ENCODE peak calls at places on chromosomes 16 and 17, in seven cellular contexts. V is nephron progenitor cell, W is natural killer cell, Z is MCF 10A, A is uterus, L is GM10248, T is upper lobe of right lung. J is an unnamed sample.

GRCh38 chr16:57278494-57278893 is 6.0 kb downstream of the PLLP start:
- DNase-seq in T (no peak), V (no peak), Z (no peak), L (no peak), A (no peak), W (no peak), J (no peak)

GRCh38 chr16:73616186-73616585 is 568.3 kb upstream of the ZFHX3 start:
- DNase-seq in Z (peak; percentile 7), T (no peak), L (no peak), W (no peak), A (no peak), V (no peak), J (no peak)

GRCh38 chr17:879546-879945 is 97.4 kb downstream of the MRM3 start:
- DNase-seq in T (peak; percentile 90), V (peak; percentile 60), L (peak; percentile 77), A (peak; percentile 86), W (peak; percentile 33), Z (peak; percentile 98), J (peak; percentile 19)

GRCh38 chr17:28416703-28417311 is 10.8 kb upstream of the SLC46A1 start:
- DNase-seq in W (no peak), V (peak; percentile 58), T (no peak), L (peak; percentile 69), Z (peak; percentile 76), A (no peak), J (peak; percentile 39)

GRCh38 chr16:4404247-4404966 is 12.0 kb downstream of the CORO7 start:
- DNase-seq in Z (peak; percentile 38), T (peak; percentile 69), L (no peak), A (peak; percentile 33), W (no peak), V (peak; percentile 81), J (peak; percentile 43)

GRCh38 chr17:9226794-9227135 is 205.5 kb downstream of the NTN1 start:
- DNase-seq in T (no peak), Z (no peak), W (no peak), V (no peak), L (no peak), A (no peak), J (no peak)

GRCh38 chr16:84166796-84167695 is 19.8 kb downstream of the TAF1C start:
- DNase-seq in V (no peak), A (no peak), W (no peak), L (no peak), T (no peak), Z (no peak), J (no peak)

GRCh38 chr17:15782809-15783208 is 50.7 kb downstream of the TBC1D26 start:
- DNase-seq in L (no peak), T (peak; percentile 84), W (no peak), V (no peak), Z (no peak), A (peak; percentile 42), J (no peak)

GRCh38 chr16:66408181-66409048 is 18.7 kb upstream of the BEAN1 start:
- DNase-seq in A (no peak), W (no peak), L (no peak), Z (peak; percentile 87), V (no peak), T (no peak), J (no peak)

GRCh38 chr16:6189216-6189615 is 1091.6 kb upstream of the EEF2KMT start:
- DNase-seq in A (no peak), W (no peak), T (no peak), V (no peak), Z (no peak), L (no peak), J (no peak)

GRCh38 chr17:63914471-63914870 is 3.4 kb upstream of the CSHL1 start:
- DNase-seq in T (no peak), W (no peak), Z (no peak), A (no peak), V (no peak), L (no peak), J (no peak)

GRCh38 chr17:63918305-63918704 is 334 bp downstream of the GH1 start:
- DNase-seq in L (no peak), Z (no peak), W (no peak), A (no peak), V (no peak), T (no peak), J (no peak)

GRCh38 chr17:63917646-63918045 is 993 bp downstream of the GH1 start:
- DNase-seq in Z (no peak), A (no peak), W (no peak), V (no peak), T (no peak), L (no peak), J (no peak)

GRCh38 chr17:63916566-63917185 is 2.0 kb downstream of the GH1 start:
- DNase-seq in V (no peak), W (no peak), Z (no peak), A (no peak), T (no peak), L (no peak), J (no peak)

GRCh38 chr17:63919311-63919723 is 678 bp upstream of the GH1 start:
- DNase-seq in W (peak; percentile 64), T (no peak), L (peak; percentile 85), V (peak; percentile 74), Z (peak; percentile 64), A (peak; percentile 41), J (peak; percentile 50)
- TF ChIP-seq CTCF in W (peak; percentile 95), T (peak; percentile 95), L (peak; percentile 89), V (peak; percentile 84), Z (peak; percentile 90), A (peak; percentile 77), J (peak; percentile 74)

GRCh38 chr17:30921544-30922196 is at the start of gene ADAP2:
- DNase-seq in Z (no peak), V (peak; percentile 71), W (no peak), T (peak; percentile 89), L (peak; percentile 69), A (no peak), J (peak; percentile 45)
- TF ChIP-seq CTCF in Z (no peak), V (no peak), W (no peak), T (no peak), L (no peak), A (no peak), J (no peak)

DNA sequence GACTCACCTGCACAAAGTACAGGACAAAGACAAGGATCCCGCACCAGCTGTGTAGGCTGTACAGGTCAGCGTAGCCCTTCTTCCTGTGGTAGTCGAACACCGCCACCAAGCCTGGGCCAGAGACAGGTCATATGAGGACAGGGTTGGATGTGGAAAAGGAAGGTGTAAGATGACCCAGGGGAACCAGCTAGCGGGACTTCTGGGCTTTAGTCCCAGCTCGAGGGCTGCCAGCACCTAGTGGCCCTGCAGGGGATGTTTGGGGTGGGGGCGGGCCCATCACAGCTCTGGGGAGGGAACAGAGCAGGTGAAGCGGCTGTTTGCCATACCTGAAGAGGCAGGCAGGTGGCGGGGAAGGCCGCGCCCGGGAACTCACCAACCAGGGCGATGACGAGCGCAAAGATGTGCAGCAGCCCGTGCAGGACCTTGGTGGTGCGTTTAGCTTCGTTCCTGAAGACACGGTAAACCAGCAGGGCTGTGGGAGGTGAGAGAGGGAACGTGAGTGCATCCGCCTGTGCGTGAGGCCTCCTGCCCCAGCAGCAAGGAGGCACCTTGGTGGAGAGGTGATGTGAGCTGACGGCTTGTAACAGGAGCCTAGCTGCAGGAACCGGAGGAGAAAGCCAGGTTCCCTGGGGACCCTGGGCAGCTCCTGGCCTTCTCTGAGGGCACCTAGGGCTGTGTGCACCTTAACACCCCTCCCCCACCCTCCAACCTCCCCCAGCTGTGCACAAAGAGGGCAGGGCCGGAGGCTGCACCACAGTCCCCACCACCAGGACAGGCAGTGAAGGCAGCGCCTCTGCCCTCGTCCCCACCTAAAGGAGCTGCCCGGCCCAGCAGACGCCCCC is 10.2 kb downstream of the CYB561 start:
- DNase-seq in Z (no peak), A (peak; percentile 24), V (no peak), T (peak; percentile 77), L (no peak), W (no peak), J (no peak)
- TF ChIP-seq CTCF in Z (peak; percentile 16), A (no peak), V (no peak), T (peak; percentile 8), L (no peak), W (no peak), J (no peak)

GRCh38 chr17:76089680-76090516 is 10.9 kb downstream of the ZACN start:
- DNase-seq in W (no peak), Z (no peak), V (no peak), L (no peak), A (no peak), T (no peak), J (no peak)

GRCh38 chr17:76087531-76087930 is 8.5 kb downstream of the ZACN start:
- DNase-seq in V (no peak), Z (no peak), W (no peak), A (no peak), T (no peak), L (no peak), J (no peak)

GRCh38 chr17:76088868-76089576 is 10.0 kb downstream of the ZACN start:
- DNase-seq in T (no peak), Z (no peak), A (no peak), W (no peak), L (no peak), V (no peak), J (no peak)

GRCh38 chr17:76086384-76086783 is 7.4 kb downstream of the ZACN start:
- DNase-seq in V (no peak), Z (no peak), T (no peak), W (no peak), A (no peak), L (no peak), J (no peak)

GRCh38 chr17:76088041-76088867 is 9.3 kb downstream of the ZACN start:
- DNase-seq in Z (no peak), L (no peak), V (peak; percentile 32), A (no peak), T (no peak), W (no peak), J (no peak)
- TF ChIP-seq CTCF in Z (no peak), L (no peak), V (no peak), A (no peak), T (no peak), W (no peak), J (no peak)

DNA sequence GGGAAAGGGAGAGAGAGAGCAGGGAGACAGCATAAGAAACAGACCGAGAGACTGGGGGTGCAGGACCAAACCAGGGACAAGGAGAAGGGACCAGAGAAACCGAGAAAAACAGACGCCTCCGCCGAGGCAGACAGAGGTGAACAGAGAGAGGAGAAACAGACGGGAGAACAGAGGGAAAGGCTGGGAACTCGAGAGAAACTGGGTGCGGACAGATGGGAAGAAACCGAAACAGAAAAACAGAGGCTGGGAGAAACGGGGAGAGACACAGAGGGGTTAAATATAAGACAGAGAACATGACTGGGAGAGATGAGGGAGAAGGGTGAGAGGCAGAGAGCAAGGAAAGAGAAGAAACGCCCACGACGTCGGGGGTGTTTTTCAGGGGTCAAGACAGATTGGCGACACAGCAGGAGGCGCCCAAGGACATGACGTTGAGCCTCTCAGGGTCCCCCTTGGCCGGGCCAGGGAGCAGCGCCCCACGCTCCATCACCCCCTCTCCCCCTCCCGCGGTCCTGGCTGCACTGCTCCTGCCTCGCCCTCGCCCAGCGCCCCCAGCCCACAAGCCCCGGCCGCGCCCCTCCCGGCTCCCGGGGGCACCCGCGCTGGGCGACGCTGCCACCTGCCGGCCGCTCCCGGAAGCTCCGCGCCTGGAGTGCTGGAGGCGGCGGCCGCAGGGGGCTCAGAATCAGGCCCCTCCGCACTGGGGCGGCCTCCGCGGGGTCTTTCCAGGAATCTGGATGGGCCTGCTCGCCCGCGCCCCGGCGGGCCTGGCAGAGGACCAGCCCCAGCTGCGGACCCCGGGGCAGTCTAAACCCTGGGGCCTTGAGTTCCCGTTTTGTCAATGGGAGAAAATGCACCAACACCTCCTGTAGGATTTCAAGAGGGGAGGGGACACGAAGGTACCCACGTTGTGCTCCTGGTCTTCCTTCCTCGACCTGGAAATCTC is 1.3 kb upstream of the TMEM92 start:
- DNase-seq in T (peak; percentile 84), W (peak; percentile 61), L (peak; percentile 80), Z (peak; percentile 41), V (peak; percentile 93), A (peak; percentile 65), J (peak; percentile 78)
- TF ChIP-seq CTCF in T (peak; percentile 85), W (peak; percentile 92), L (peak; percentile 91), Z (peak; percentile 86), V (peak; percentile 83), A (peak; percentile 85), J (peak; percentile 97)

J was measured in progenitor cell of endocrine pancreas.